ENCODE peak calls at places on chromosomes 12 and 14, in seven cellular contexts. B, E, J, H, T, W and G are unnamed samples.

GRCh38 chr12:97560359-97560758 is 97.8 kb downstream of the RMST start:
- DNase-seq in B (no peak), E (no peak), J (no peak), H (no peak), T (no peak), W (no peak), G (no peak)

GRCh38 chr14:22798528-22798927 is 16.7 kb downstream of the SLC7A7 start:
- DNase-seq in B (no peak), E (no peak), J (no peak), H (no peak), T (no peak), W (no peak), G (no peak)

GRCh38 chr12:48818831-48819590 is 715 bp downstream of the CACNB3 start:
- DNase-seq in B (no peak), E (no peak), J (no peak), H (no peak), T (no peak), W (no peak), G (no peak)

GRCh38 chr12:119704065-119704747 is 36.3 kb downstream of the PRKAB1 start:
- DNase-seq in B (no peak), E (no peak), J (no peak), H (no peak), T (no peak), W (peak), G (no peak)

GRCh38 chr14:100534528-100535286 is 52.5 kb downstream of the BEGAIN start:
- DNase-seq in B (no peak), E (no peak), J (peak), H (peak), T (no peak), W (no peak), G (no peak)

GRCh38 chr12:122995503-122996187 is 15.2 kb downstream of the ARL6IP4 start:
- DNase-seq in B (no peak), E (no peak), J (no peak), H (no peak), T (no peak), W (no peak), G (no peak)

GRCh38 chr12:2791086-2791485 is 3.7 kb upstream of the FKBP4 start:
- DNase-seq in B (no peak), E (no peak), J (no peak), H (no peak), T (no peak), W (no peak), G (no peak)

GRCh38 chr14:79418649-79419415 is 792.5 kb downstream of the DIO2 start:
- DNase-seq in B (no peak), E (no peak), J (no peak), H (no peak), T (no peak), W (no peak), G (no peak)

GRCh38 chr12:4002601-4003000 is 129.4 kb upstream of the PARP11 start:
- DNase-seq in B (no peak), E (no peak), J (no peak), H (no peak), T (no peak), W (no peak), G (no peak)

GRCh38 chr12:85357609-85358008 is 77.6 kb downstream of the ALX1 start:
- DNase-seq in B (no peak), E (no peak), J (no peak), H (no peak), T (no peak), W (no peak), G (no peak)